ENCODE peak calls at places on chromosome 18, in six cellular contexts. M, S, C, I, L and P are unnamed samples.

GRCh38 chr18:23938046-23938756 is 76.4 kb upstream of the TTC39C start:
- DNase-seq in M (no peak), L (no peak), I (no peak), C (no peak), S (no peak), P (no peak)

GRCh38 chr18:12296087-12296403 is 12.0 kb upstream of the TUBB6 start:
- DNase-seq in M (no peak), C (no peak), L (no peak), S (no peak), I (no peak), P (no peak)

GRCh38 chr18:61606759-61607158 is 273.5 kb downstream of the CDH20 start:
- DNase-seq in L (peak), M (peak), I (peak), C (no peak), S (peak), P (peak)

GRCh38 chr18:8948471-8949149 is 153.9 kb upstream of the NDUFV2 start:
- DNase-seq in M (peak), C (no peak), L (no peak), S (no peak), I (no peak), P (peak)

GRCh38 chr18:10936211-10937053 is 212.9 kb downstream of the PIEZO2 start:
- DNase-seq in S (no peak), I (no peak), C (no peak), L (no peak), M (no peak), P (no peak)

GRCh38 chr18:68298340-68298739 is 416.6 kb downstream of the TMX3 start:
- DNase-seq in M (no peak), C (no peak), S (no peak), I (no peak), L (no peak), P (no peak)

GRCh38 chr18:47745227-47745626 is 185.2 kb downstream of the SMAD2 start:
- DNase-seq in C (no peak), S (no peak), L (no peak), I (no peak), M (no peak), P (no peak)

GRCh38 chr18:8217041-8217564 is 392.1 kb upstream of the RAB12 start:
- DNase-seq in L (no peak), M (no peak), I (no peak), C (no peak), S (no peak), P (peak)

GRCh38 chr18:64103979-64104378 is 44.9 kb downstream of the LINC00305 start:
- DNase-seq in C (no peak), L (no peak), S (no peak), I (no peak), M (peak), P (no peak)
- TF ChIP-seq CTCF in C (peak), L (no peak), S (no peak), I (no peak), M (peak), P (no peak)

DNA sequence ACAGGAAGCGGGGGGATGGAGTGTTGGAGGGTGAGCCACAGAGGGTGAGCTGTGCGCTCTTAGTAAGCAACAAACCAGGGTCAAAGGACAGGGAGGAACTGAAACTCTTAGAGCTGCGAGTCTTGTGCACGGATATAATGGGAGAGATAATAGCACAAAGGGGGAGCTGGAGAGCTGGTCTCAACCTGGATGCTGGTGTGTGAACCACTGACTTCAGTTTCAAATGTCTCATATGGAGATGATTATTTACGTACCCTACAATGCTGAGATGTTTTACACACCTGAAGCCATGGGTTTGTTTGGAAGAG is 35.9 kb downstream of the PTGR3 start:
- DNase-seq in S (no peak), I (no peak), C (no peak), M (peak), L (no peak), P (no peak)
- TF ChIP-seq CTCF in S (no peak), I (no peak), C (no peak), M (peak), L (no peak), P (no peak)

GRCh38 chr18:32470136-32470712 is 458 bp downstream of the GAREM1 start:
- DNase-seq in M (no peak), L (peak), I (peak), C (peak), S (peak), P (no peak)

GRCh38 chr18:32469691-32470131 is 971 bp downstream of the GAREM1 start:
- DNase-seq in L (no peak), C (no peak), S (no peak), I (no peak), M (peak), P (peak)

GRCh38 chr18:32470713-32471633 is at the start of gene GAREM1:
- DNase-seq in M (peak), I (peak), C (peak), S (peak), L (peak), P (peak)

GRCh38 chr18:32468147-32468845 is 2.4 kb downstream of the GAREM1 start:
- DNase-seq in L (no peak), M (no peak), I (no peak), C (no peak), S (no peak), P (no peak)

GRCh38 chr18:32469190-32469611 is 1.5 kb downstream of the GAREM1 start:
- DNase-seq in L (peak), I (peak), S (peak), C (no peak), M (peak), P (peak)
- TF ChIP-seq CTCF in L (peak), I (no peak), S (no peak), C (peak), M (peak), P (peak)

GRCh38 chr18:71134122-71134521 is 845.3 kb downstream of the SOCS6 start:
- DNase-seq in S (no peak), L (no peak), C (no peak), I (no peak), M (no peak), P (no peak)

GRCh38 chr18:71131918-71132317 is 843.1 kb downstream of the SOCS6 start:
- DNase-seq in C (no peak), L (no peak), M (no peak), S (no peak), I (no peak), P (no peak)

GRCh38 chr18:71130351-71130750 is 841.5 kb downstream of the SOCS6 start:
- DNase-seq in M (no peak), S (no peak), L (no peak), C (no peak), I (no peak), P (no peak)
- TF ChIP-seq CTCF in M (no peak), S (no peak), L (no peak), C (no peak), I (no peak), P (no peak)

GRCh38 chr18:35029770-35030169 is 11.4 kb upstream of the MAPRE2 start:
- DNase-seq in C (no peak), I (no peak), S (no peak), M (no peak), L (no peak), P (no peak)
- TF ChIP-seq CTCF in C (peak), I (no peak), S (no peak), M (no peak), L (peak), P (no peak)

GRCh38 chr18:21111351-21112139 is at the start of gene ROCK1:
- DNase-seq in L (peak), C (peak), S (peak), M (peak), I (peak), P (peak)

GRCh38 chr18:21112140-21112473 is 494 bp upstream of the ROCK1 start:
- DNase-seq in C (no peak), I (no peak), S (no peak), M (no peak), L (no peak), P (no peak)

GRCh38 chr18:21117385-21118135 is 5.9 kb upstream of the ROCK1 start:
- DNase-seq in C (no peak), S (no peak), I (no peak), L (no peak), M (peak), P (peak)

GRCh38 chr18:21112543-21113105 is 1.0 kb upstream of the ROCK1 start:
- DNase-seq in S (no peak), L (no peak), M (no peak), I (no peak), C (no peak), P (no peak)

GRCh38 chr18:21115519-21116411 is 4.2 kb upstream of the ROCK1 start:
- DNase-seq in I (no peak), C (no peak), S (no peak), L (no peak), M (no peak), P (peak)
- TF ChIP-seq CTCF in I (no peak), C (no peak), S (no peak), L (no peak), M (no peak), P (no peak)

GRCh38 chr18:45320724-45321123 is 294.6 kb upstream of the SLC14A2 start:
- DNase-seq in S (no peak), C (no peak), M (peak), I (no peak), L (no peak), P (peak)

GRCh38 chr18:45312727-45313126 is 302.5 kb upstream of the SLC14A2 start:
- DNase-seq in C (no peak), S (no peak), L (no peak), I (no peak), M (no peak), P (no peak)

GRCh38 chr18:45321520-45321919 is 293.8 kb upstream of the SLC14A2 start:
- DNase-seq in I (peak), S (no peak), M (no peak), C (no peak), L (peak), P (no peak)

DNA sequence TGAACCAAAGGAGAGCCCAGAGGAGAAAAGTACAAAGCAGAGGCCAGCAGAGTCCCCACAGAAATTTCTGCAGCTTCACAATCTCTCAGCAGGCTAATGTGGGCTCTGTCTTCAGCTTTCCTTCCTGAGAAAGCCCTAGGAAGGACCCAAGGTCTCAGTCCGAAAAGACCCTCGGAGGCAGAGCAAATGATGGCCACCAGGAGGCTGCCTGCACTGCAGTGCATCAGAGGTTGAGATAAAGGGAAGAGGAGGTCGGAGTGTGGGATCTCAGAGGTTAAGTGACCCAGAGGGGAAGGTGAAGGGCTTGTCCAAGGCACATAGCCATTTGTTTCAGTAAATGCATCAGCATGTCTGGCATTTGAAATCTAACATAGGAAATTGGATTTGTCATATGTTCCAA is 299.1 kb upstream of the SLC14A2 start:
- DNase-seq in S (no peak), C (no peak), M (no peak), I (no peak), L (no peak), P (no peak)
- TF ChIP-seq CTCF in S (no peak), C (no peak), M (no peak), I (no peak), L (no peak), P (no peak)

DNA sequence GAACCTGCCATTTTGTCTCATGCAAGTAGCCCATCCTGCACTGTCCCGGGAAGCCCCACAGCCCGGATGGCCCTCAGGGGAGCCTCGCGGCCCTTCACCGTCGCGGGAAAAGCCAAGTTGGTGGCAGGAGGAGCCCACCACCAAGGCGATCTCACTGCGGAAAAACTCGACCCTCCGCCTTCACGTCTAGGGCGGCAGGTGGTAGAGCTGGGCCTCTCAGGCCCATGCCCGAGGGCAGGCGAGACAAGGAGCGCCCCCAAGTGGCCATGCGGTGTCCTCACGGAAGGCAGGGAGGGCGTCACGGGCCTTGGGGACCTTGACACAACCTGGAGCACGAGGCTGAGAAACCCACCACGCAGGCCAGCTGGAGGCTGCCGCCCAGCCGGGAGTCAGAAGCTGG is 34.8 kb upstream of the SKA1 start:
- DNase-seq in L (no peak), C (no peak), I (no peak), M (no peak), S (no peak), P (no peak)
- TF ChIP-seq CTCF in L (no peak), C (no peak), I (no peak), M (no peak), S (no peak), P (no peak)